ENCODE peak calls at places on chromosomes 4 and X, in four cellular contexts. S is upper lobe of left lung, C is IMR-90, G is ovary. Q is an unnamed sample.

GRCh38 chr4:157885785-157886184 is 287.0 kb downstream of the GASK1B start:
- DNase-seq in S (no peak), G (no peak), C (no peak), Q (no peak)

GRCh38 chrX:139086243-139086642 is 374.7 kb upstream of the FGF13 start:
- DNase-seq in G (no peak), S (no peak), C (no peak), Q (no peak)

GRCh38 chrX:37753384-37753783 is 26.5 kb upstream of the CYBB start:
- DNase-seq in G (no peak), S (no peak), C (no peak), Q (no peak)

GRCh38 chr4:26753642-26754041 is 107.0 kb upstream of the STIM2 start:
- DNase-seq in S (no peak), C (peak; percentile 68), G (no peak), Q (no peak)

GRCh38 chr4:145481942-145482208 is 222 bp downstream of the SMAD1 start:
- DNase-seq in S (peak; percentile 92), G (no peak), C (no peak), Q (no peak)

GRCh38 chr4:77040265-77040664 is 35.5 kb downstream of the CCNI start:
- DNase-seq in S (no peak), G (no peak), C (peak; percentile 85), Q (no peak)

GRCh38 chr4:102343964-102344519 is 1.2 kb downstream of the SLC39A8 start:
- DNase-seq in C (peak; percentile 8), S (no peak), G (no peak), Q (no peak)

GRCh38 chr4:84644087-84644486 is 61.2 kb downstream of the CDS1 start:
- DNase-seq in C (no peak), S (no peak), G (no peak), Q (no peak)

GRCh38 chr4:125985856-125986255 is 671.1 kb downstream of the FAT4 start:
- DNase-seq in G (no peak), C (no peak), S (no peak), Q (no peak)

GRCh38 chr4:164424852-164425251 is 329.1 kb upstream of the SMIM31 start:
- DNase-seq in S (no peak), C (no peak), G (no peak), Q (no peak)

GRCh38 chrX:1392376-1393130 is 640 bp upstream of the SLC25A6 start:
- DNase-seq in S (peak; percentile 96), C (peak; percentile 52), G (no peak), Q (peak; percentile 91)

GRCh38 chr4:127604949-127605709 is 27.6 kb upstream of the INTU start:
- DNase-seq in C (peak; percentile 48), S (no peak), G (no peak), Q (no peak)

GRCh38 chr4:82042042-82042441 is 331.7 kb downstream of the HNRNPD start:
- DNase-seq in C (no peak), G (no peak), S (no peak), Q (no peak)

GRCh38 chrX:85503258-85504158 is 124.0 kb upstream of the POF1B start:
- DNase-seq in C (no peak), S (no peak), G (no peak), Q (peak; percentile 16)

GRCh38 chrX:39491548-39492297 is 606.0 kb downstream of the BCOR start:
- DNase-seq in C (no peak), S (no peak), G (no peak), Q (no peak)

GRCh38 chr4:166091914-166092510 is 219.0 kb downstream of the TLL1 start:
- DNase-seq in C (peak; percentile 29), S (no peak), G (no peak), Q (no peak)

GRCh38 chr4:137524642-137525384 is 7.5 kb downstream of the PCDH18 start:
- DNase-seq in G (no peak), S (no peak), C (peak; percentile 37), Q (no peak)

GRCh38 chr4:120730777-120731320 is 191.7 kb downstream of the PRDM5 start:
- DNase-seq in C (no peak), S (no peak), G (no peak), Q (no peak)

GRCh38 chrX:5526191-5526590 is 702.5 kb downstream of the NLGN4X start:
- DNase-seq in G (no peak), S (no peak), C (no peak), Q (no peak)

GRCh38 chr4:176939445-176939844 is 146.7 kb upstream of the VEGFC start:
- DNase-seq in S (no peak), C (peak; percentile 81), G (no peak), Q (no peak)

GRCh38 chrX:126137899-126138298 is 28.2 kb downstream of the DCAF12L2 start:
- DNase-seq in G (no peak), C (no peak), S (no peak), Q (no peak)

GRCh38 chr4:119242417-119242816 is 29.9 kb downstream of the USP53 start:
- DNase-seq in G (no peak), C (no peak), S (no peak), Q (no peak)

GRCh38 chrX:43557792-43558191 is 98.3 kb upstream of the MAOA start:
- DNase-seq in S (no peak), C (peak; percentile 49), G (peak; percentile 50), Q (no peak)

GRCh38 chr4:40309250-40309774 is 25.8 kb upstream of the CHRNA9 start:
- DNase-seq in C (peak; percentile 77), G (peak; percentile 90), S (no peak), Q (peak; percentile 97)

GRCh38 chrX:153641575-153642312 is 5.3 kb upstream of the DUSP9 start:
- DNase-seq in C (no peak), S (no peak), G (no peak), Q (peak; percentile 74)

GRCh38 chr4:55397521-55398321 is 2.0 kb downstream of the TMEM165 start:
- DNase-seq in G (no peak), S (no peak), C (peak; percentile 90), Q (no peak)

GRCh38 chrX:120310861-120311631 is at the start of gene TMEM255A:
- DNase-seq in C (no peak), G (peak; percentile 48), S (peak; percentile 49), Q (no peak)

GRCh38 chr4:123081971-123082370 is 159.6 kb upstream of the NUDT6 start:
- DNase-seq in S (no peak), G (no peak), C (no peak), Q (no peak)
- TF ChIP-seq POLR2A in S (no peak), G (no peak), C (no peak), Q (no peak)

GRCh38 chrX:12978205-12979010 is 3.5 kb downstream of the TMSB4X start:
- DNase-seq in S (no peak), G (peak; percentile 43), C (peak; percentile 88), Q (peak; percentile 90)
- TF ChIP-seq POLR2A in S (no peak), G (no peak), C (peak; percentile 65), Q (no peak)

GRCh38 chr4:6855692-6856297 is 53.8 kb upstream of the TBC1D14 start:
- DNase-seq in C (peak; percentile 93), G (no peak), S (no peak), Q (no peak)
- TF ChIP-seq POLR2A in C (no peak), G (no peak), S (no peak), Q (no peak)

GRCh38 chrX:115561605-115562491 is 874 bp downstream of the PLS3 start:
- DNase-seq in S (peak; percentile 86), G (peak; percentile 68), C (peak; percentile 35), Q (peak; percentile 91)

GRCh38 chrX:115560978-115561604 is at the start of gene PLS3:
- DNase-seq in C (peak; percentile 83), S (peak; percentile 91), G (peak; percentile 83), Q (peak; percentile 95)

GRCh38 chrX:115563633-115564182 is 2.7 kb downstream of the PLS3 start:
- DNase-seq in S (no peak), C (no peak), G (no peak), Q (no peak)

GRCh38 chrX:115564243-115564642 is 3.3 kb downstream of the PLS3 start:
- DNase-seq in S (no peak), C (peak; percentile 13), G (no peak), Q (no peak)

GRCh38 chrX:115562492-115562872 is 1.5 kb downstream of the PLS3 start:
- DNase-seq in G (no peak), S (no peak), C (peak; percentile 51), Q (no peak)
- TF ChIP-seq POLR2A in G (no peak), S (no peak), C (no peak), Q (no peak)

DNA sequence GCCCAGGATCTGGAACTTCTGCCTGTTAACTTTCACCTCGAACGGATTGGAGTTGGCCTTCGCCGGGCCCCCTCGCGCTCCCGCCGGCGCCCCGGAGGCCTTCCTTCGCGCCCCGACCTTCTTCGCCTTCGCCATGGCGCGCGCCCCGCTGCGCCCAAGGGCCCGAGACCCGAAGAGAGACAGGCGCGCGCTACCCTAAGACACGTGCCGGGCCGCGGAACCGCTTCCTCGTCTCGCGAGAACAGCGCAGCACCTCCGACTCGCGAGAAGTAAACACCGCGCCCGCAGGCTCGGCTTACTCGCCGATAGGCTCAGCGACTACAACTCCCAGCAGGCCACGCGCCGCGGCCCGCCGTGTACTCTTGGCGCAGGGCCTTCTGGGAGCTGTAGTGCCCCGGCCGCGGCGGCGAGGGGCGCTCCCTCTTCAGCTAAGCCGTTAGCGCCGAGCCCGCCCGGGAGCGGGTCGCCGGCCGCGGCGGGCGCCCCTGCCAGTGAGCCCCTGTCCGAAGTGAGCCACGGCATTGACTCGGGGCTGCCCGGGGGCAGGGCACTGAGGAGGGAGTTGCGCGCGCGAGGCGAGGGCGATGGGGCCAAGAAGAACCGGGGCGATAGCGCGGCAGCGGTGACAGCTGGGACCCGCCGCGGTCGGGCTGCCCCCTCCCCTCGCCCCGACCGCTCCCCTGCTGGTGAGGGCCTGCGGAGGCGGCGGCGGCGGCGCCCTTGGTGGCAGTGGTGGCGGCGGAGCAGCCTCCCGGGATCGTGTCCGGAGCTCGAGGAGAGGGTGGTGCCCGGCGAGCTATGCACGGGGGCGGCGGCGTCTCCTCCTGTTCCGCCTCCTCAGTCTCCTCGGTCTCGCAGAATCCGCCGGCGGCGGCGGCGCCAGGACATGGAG is at the start of the genes GRK4 and NOP14:
- DNase-seq in C (peak; percentile 98), G (peak; percentile 97), S (peak; percentile 100), Q (peak; percentile 96)
- TF ChIP-seq POLR2A in C (peak; percentile 78), G (peak; percentile 43), S (no peak), Q (no peak)